ENCODE peak calls at places on chromosomes 7 and 10, in five cellular contexts. D, G, H, F and C are unnamed samples.

GRCh38 chr10:4344544-4344994 is 481.4 kb upstream of the AKR1E2 start:
- DNase-seq in D (no peak), G (no peak), H (peak; percentile 99), F (peak; percentile 57), C (peak; percentile 94)

GRCh38 chr10:103554488-103555320 is 61.2 kb downstream of the NEURL1 start:
- DNase-seq in D (no peak), G (no peak), H (peak; percentile 57), F (no peak), C (no peak)

GRCh38 chr10:79073784-79074432 is 5.1 kb downstream of the ZMIZ1 start:
- DNase-seq in D (no peak), G (no peak), H (peak; percentile 69), F (no peak), C (no peak)

GRCh38 chr7:20896996-20897395 is 110.3 kb upstream of the SP8 start:
- DNase-seq in D (no peak), G (no peak), H (no peak), F (no peak), C (no peak)

GRCh38 chr10:113988535-113988934 is 55.1 kb upstream of the ADRB1 start:
- DNase-seq in D (no peak), G (no peak), H (no peak), F (no peak), C (no peak)

GRCh38 chr10:98029149-98030092 is 1.0 kb downstream of the CRTAC1 start:
- DNase-seq in D (peak; percentile 42), G (no peak), H (no peak), F (no peak), C (no peak)

GRCh38 chr7:91264924-91265681 is 870 bp downstream of the FZD1 start:
- DNase-seq in D (peak; percentile 63), G (no peak), H (peak; percentile 83), F (no peak), C (no peak)

GRCh38 chr10:22335204-22335956 is 9.9 kb upstream of the SPAG6 start:
- DNase-seq in D (peak; percentile 85), G (no peak), H (peak; percentile 42), F (no peak), C (no peak)

GRCh38 chr10:21517134-21517982 is 8.1 kb downstream of the SKIDA1 start:
- DNase-seq in D (peak; percentile 72), G (no peak), H (peak; percentile 65), F (no peak), C (no peak)

GRCh38 chr7:69060516-69060915 is 537.8 kb upstream of the AUTS2 start:
- DNase-seq in D (no peak), G (no peak), H (no peak), F (no peak), C (no peak)

GRCh38 chr7:155300641-155301452 is 3.2 kb downstream of the INSIG1 start:
- DNase-seq in D (no peak), G (no peak), H (no peak), F (no peak), C (no peak)

GRCh38 chr10:116774728-116775151 is 32.4 kb upstream of the HSPA12A start:
- DNase-seq in D (no peak), G (no peak), H (no peak), F (no peak), C (no peak)

GRCh38 chr10:131979821-131980270 is 1.9 kb downstream of the BNIP3 start:
- DNase-seq in D (no peak), G (no peak), H (peak; percentile 31), F (no peak), C (no peak)

GRCh38 chr10:30036341-30036740 is 23.0 kb downstream of the JCAD start:
- DNase-seq in D (no peak), G (no peak), H (no peak), F (no peak), C (no peak)

GRCh38 chr10:88152720-88153119 is 289.3 kb downstream of the PTEN start:
- DNase-seq in D (peak; percentile 71), G (peak; percentile 72), H (peak; percentile 93), F (no peak), C (peak; percentile 93)

GRCh38 chr7:125683156-125683555 is 753.5 kb upstream of the POT1 start:
- DNase-seq in D (no peak), G (no peak), H (no peak), F (no peak), C (no peak)

GRCh38 chr10:79148452-79149344 is 79.9 kb downstream of the ZMIZ1 start:
- DNase-seq in D (no peak), G (no peak), H (no peak), F (no peak), C (no peak)

GRCh38 chr10:88810196-88810961 is 7.8 kb downstream of the LIPM start:
- DNase-seq in D (peak; percentile 46), G (peak; percentile 40), H (peak; percentile 88), F (peak; percentile 33), C (no peak)

GRCh38 chr7:2613113-2613925 is 18.5 kb upstream of the TTYH3 start:
- DNase-seq in D (no peak), G (no peak), H (no peak), F (no peak), C (no peak)

GRCh38 chr10:77248104-77248503 is 389.5 kb downstream of the KCNMA1 start:
- DNase-seq in D (no peak), G (no peak), H (peak; percentile 54), F (no peak), C (no peak)

GRCh38 chr10:105700327-105700726 is 1059.2 kb downstream of the SORCS3 start:
- DNase-seq in D (no peak), G (no peak), H (no peak), F (no peak), C (no peak)

GRCh38 chr10:59817806-59818205 is 64.6 kb upstream of the MRLN start:
- DNase-seq in D (no peak), G (no peak), H (no peak), F (no peak), C (no peak)

GRCh38 chr7:99762680-99763327 is 21.2 kb downstream of the CYP3A4 start:
- DNase-seq in D (no peak), G (no peak), H (peak; percentile 84), F (no peak), C (no peak)

GRCh38 chr10:76456190-76456589 is 1024.8 kb downstream of the LRMDA start:
- DNase-seq in D (no peak), G (no peak), H (peak; percentile 78), F (no peak), C (no peak)

GRCh38 chr10:1661861-1662260 is 75.5 kb downstream of the ADARB2 start:
- DNase-seq in D (peak; percentile 58), G (no peak), H (no peak), F (no peak), C (no peak)

GRCh38 chr10:15262036-15262713 is 93.7 kb upstream of the NMT2 start:
- DNase-seq in D (peak; percentile 25), G (no peak), H (peak; percentile 66), F (no peak), C (no peak)

GRCh38 chr7:36186359-36186758 is 33.3 kb downstream of the EEPD1 start:
- DNase-seq in D (no peak), G (no peak), H (no peak), F (no peak), C (no peak)

DNA sequence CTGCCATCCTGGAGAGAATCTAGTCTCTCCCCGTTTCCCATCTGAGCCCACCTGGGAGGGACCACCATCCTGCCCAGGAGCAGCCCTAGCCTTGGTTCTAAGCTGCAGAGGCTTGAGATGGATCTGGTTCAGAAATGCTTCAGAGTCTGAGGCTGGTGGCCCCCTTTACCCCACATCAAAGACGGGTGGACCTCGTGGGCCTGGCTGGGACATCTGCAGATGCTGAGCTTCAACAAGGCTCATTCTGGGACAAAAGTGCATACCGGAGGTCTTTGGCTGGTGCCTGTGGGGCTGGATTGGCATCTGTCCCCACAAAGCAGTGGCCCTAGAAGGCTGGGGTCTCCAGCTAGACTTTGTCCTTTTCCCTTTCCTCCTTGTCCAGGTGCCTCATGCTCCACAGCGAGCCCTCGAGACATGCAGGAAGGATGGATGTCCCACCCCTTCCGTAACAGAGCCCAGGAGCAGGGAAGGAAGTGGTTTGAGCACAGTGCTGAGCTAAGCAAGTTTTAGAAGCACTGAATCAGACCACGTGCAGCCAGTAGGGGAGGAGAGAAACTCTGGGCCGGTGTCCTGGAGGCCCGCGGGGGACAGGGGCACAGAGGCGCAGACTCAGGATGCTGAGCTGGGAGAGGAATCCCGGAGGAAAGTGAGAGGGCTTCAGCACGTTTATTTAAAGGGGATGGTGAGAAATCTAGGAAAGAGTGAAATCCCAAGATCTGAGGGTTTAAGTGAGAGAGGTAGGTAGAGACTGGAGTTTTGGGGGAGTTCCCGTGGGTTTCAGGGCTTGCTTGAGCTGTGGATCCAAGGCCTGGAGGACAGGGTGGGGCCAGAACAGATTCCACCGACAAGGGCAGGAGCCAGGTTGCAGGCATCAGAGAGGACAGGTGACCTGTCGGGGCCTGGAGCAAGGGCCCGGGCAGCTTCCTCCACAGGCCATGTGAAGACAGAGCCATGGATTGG is 4.6 kb upstream of the IRF5 start:
- DNase-seq in D (peak; percentile 75), G (peak; percentile 72), H (peak; percentile 38), F (no peak), C (no peak)
- TF ChIP-seq CTCF in D (no peak), G (peak; percentile 28), H (no peak), F (no peak), C (no peak)

GRCh38 chr10:62492870-62493180 is 118.7 kb downstream of the ZNF365 start:
- DNase-seq in D (no peak), G (no peak), H (no peak), F (no peak), C (no peak)

GRCh38 chr10:62491597-62491996 is 117.4 kb downstream of the ZNF365 start:
- DNase-seq in D (no peak), G (no peak), H (no peak), F (no peak), C (no peak)

GRCh38 chr10:62496925-62497324 is 122.8 kb downstream of the ZNF365 start:
- DNase-seq in D (no peak), G (no peak), H (no peak), F (no peak), C (no peak)

GRCh38 chr10:62492012-62492869 is 118.1 kb downstream of the ZNF365 start:
- DNase-seq in D (peak; percentile 45), G (peak; percentile 15), H (peak; percentile 56), F (peak; percentile 18), C (no peak)
- TF ChIP-seq CTCF in D (peak; percentile 58), G (peak; percentile 66), H (peak; percentile 66), F (peak; percentile 76), C (peak; percentile 72)

DNA sequence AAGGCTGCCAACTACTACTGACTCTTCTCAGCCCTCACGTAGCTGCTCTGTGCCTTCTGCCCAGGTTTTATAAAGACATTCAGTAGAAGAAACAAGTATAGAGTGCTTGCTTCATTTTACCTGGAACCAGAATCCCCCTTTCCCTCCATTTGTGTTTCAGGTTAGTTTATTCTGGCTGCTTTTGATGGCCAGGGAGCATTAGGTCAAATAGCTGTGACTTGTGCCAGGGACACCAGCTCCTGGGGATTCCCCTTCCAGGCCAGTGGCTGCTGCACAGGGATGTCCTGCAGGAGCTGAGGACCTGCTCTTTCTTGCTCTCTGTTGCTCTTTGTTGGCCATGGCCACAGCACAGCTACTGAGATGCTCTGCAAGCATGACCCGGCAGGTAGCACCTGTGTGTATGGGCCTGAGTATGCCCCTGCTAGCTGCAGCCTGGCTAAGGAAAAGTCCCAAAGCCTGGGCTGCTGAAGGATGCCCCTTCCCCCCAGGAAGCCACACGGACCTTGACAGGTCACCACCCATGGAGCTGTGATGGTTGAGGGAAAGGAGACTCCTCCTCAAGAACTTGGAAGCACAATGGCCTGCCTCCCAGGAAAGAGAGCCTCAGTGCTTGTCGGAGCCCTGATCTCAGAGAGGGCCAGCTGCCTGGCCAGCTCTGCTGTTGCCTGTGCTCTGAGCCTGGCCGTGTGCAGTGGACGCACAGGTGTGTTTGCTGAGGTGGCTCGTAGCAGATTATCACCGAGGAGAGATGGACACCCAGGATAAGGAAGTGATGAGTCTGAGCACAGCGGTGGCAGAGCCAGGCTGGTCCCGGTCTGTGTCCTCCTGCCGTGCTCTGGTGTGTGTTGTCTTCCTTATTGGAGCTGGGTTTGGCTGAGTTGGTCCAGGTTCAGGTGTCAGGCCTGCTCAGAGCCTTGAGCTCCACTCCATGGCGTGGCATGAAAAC is 208.7 kb downstream of the EBF3 start:
- DNase-seq in D (no peak), G (no peak), H (no peak), F (no peak), C (no peak)
- TF ChIP-seq CTCF in D (no peak), G (no peak), H (no peak), F (no peak), C (no peak)

GRCh38 chr10:12484945-12485805 is 135.8 kb downstream of the CAMK1D start:
- DNase-seq in D (peak; percentile 67), G (peak; percentile 77), H (no peak), F (no peak), C (no peak)
- TF ChIP-seq CTCF in D (peak; percentile 25), G (peak; percentile 40), H (no peak), F (no peak), C (no peak)